ENCODE peak calls at places on chromosomes 6 and 20, in nine cellular contexts. A is endodermal cell, J is tibial nerve, O is A549, R is upper lobe of right lung, B is fibroblast of lung, G is AG04449, Q is dorsolateral prefrontal cortex, M is cardiac fibroblast. N is an unnamed sample.

GRCh38 chr20:23035731-23036130 is 619 bp downstream of the SSTR4 start:
- DNase-seq in A (no peak), J (no peak), O (no peak), R (no peak), B (no peak), G (no peak), Q (no peak), M (no peak), N (no peak)

GRCh38 chr6:37544530-37544929 is 44.8 kb upstream of the CCDC167 start:
- DNase-seq in A (no peak), J (no peak), O (no peak), R (no peak), B (no peak), G (no peak), Q (no peak), M (no peak), N (no peak)

GRCh38 chr6:31965700-31966099 is 6.2 kb downstream of the DXO start:
- DNase-seq in A (no peak), J (no peak), O (no peak), R (no peak), B (no peak), G (no peak), Q (no peak), M (no peak), N (no peak)

GRCh38 chr6:125512621-125513020 is 210.9 kb upstream of the HDDC2 start:
- DNase-seq in A (no peak), J (no peak), O (peak; percentile 5), R (no peak), B (no peak), G (no peak), Q (no peak), M (peak; percentile 11), N (no peak)

GRCh38 chr20:56420940-56421688 is 9.1 kb downstream of the CASS4 start:
- DNase-seq in A (no peak), J (no peak), O (no peak), R (no peak), B (no peak), G (no peak), Q (no peak), M (no peak), N (no peak)

GRCh38 chr20:20083796-20084195 is 31.5 kb downstream of the CFAP61 start:
- DNase-seq in A (no peak), J (no peak), O (peak; percentile 39), R (no peak), B (peak; percentile 20), G (no peak), Q (no peak), M (peak; percentile 51), N (no peak)

GRCh38 chr20:34942301-34942700 is 13.3 kb downstream of the GSS start:
- DNase-seq in A (no peak), J (no peak), O (no peak), R (no peak), B (no peak), G (no peak), Q (no peak), M (no peak), N (no peak)

GRCh38 chr20:53716385-53716784 is 122.7 kb upstream of the ZNF217 start:
- DNase-seq in A (no peak), J (no peak), O (no peak), R (no peak), B (no peak), G (no peak), Q (no peak), M (no peak), N (no peak)

GRCh38 chr20:51104960-51105460 is 82.1 kb upstream of the KCNG1 start:
- DNase-seq in A (no peak), J (no peak), O (no peak), R (no peak), B (no peak), G (peak; percentile 3), Q (no peak), M (peak; percentile 17), N (no peak)

GRCh38 chr20:24160563-24161355 is 172.2 kb upstream of the GGTLC1 start:
- DNase-seq in A (peak; percentile 84), J (no peak), O (peak; percentile 61), R (no peak), B (peak; percentile 76), G (peak; percentile 37), Q (peak; percentile 74), M (peak; percentile 73), N (peak; percentile 2)

GRCh38 chr6:137808191-137808590 is 58.9 kb upstream of the TNFAIP3 start:
- DNase-seq in A (no peak), J (no peak), O (peak; percentile 19), R (no peak), B (peak; percentile 76), G (no peak), Q (no peak), M (peak; percentile 94), N (no peak)

GRCh38 chr6:3001773-3002293 is 2.1 kb downstream of the NQO2 start:
- DNase-seq in A (peak; percentile 65), J (no peak), O (peak; percentile 88), R (no peak), B (peak; percentile 70), G (no peak), Q (no peak), M (peak; percentile 90), N (no peak)

DNA sequence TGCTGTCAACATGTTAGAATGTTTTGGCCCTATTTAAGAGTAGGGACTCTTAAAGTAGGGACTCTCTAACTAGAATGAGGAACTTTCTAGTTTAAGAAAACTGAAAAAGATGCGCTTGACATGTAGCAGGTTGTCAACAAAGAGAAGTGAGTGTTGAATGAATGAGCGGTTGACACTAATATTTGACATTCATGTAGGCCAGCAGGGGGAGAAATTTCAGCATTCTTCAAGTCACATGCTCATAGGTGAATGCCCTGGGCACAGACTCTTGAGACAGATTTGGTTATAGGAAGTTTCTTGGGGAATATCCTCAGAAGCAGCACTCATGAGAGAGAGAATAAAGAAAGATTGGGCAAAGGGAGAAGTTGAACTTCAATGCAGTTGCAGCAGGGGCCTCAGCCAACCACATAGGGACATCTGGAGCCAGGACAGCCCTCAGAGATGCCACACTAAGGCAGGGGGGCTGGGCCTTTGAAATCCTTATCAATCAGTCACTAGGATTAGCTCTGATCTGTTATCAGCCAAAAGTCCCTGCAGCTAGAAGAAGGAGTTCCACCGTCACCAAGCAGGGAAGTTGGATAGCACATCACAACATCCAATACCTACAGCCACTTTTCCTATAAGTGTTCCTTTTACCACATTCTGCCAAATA is 145.1 kb upstream of the FKBP1C start:
- DNase-seq in A (peak; percentile 70), J (no peak), O (peak; percentile 47), R (no peak), B (no peak), G (no peak), Q (no peak), M (no peak), N (no peak)
- TF ChIP-seq CTCF in A (peak; percentile 71), J (no peak), O (peak; percentile 33), R (peak; percentile 29), B (no peak), G (no peak), Q (no peak), M (no peak), N (no peak)

DNA sequence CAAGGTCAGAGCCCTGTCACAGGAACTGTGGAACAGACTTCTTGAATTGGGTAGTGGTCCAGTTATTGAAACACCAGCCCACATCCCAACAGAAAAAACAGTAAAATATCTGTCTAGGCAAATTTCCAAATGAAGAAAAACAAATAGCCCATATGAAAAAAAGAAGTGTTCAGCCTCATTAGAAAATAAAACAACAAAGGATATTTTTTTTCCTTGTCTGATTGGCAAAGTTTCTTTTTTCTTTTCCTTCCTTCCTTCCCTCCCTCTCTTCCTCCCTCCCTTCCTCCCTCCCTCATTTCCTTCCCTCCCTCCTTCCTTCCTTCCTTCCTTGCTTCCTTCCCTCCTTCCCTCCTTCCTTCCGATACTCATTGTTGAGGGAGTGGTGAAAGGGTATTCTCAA is 20.6 kb upstream of the RIMS4 start:
- DNase-seq in A (no peak), J (no peak), O (no peak), R (no peak), B (no peak), G (no peak), Q (no peak), M (no peak), N (no peak)
- H3K4me3 ChIP-seq in A (no peak overlapping the region), J (no peak overlapping the region), O (no peak overlapping the region), R (no peak overlapping the region), B (no peak overlapping the region), G (no peak overlapping the region), Q (no peak overlapping the region), M (no peak overlapping the region), N (no peak overlapping the region)

GRCh38 chr20:44271915-44272663 is 25.0 kb downstream of the GDAP1L1 start:
- DNase-seq in A (peak; percentile 90), J (no peak), O (no peak), R (no peak), B (no peak), G (no peak), Q (no peak), M (no peak), N (no peak)
- TF ChIP-seq CTCF in A (peak; percentile 79), J (no peak), O (peak; percentile 12), R (peak; percentile 5), B (no peak), G (no peak), Q (no peak), M (peak; percentile 22), N (peak; percentile 38)

GRCh38 chr20:25744261-25744660 is 47.6 kb upstream of the ZNF337 start:
- DNase-seq in A (no peak), J (no peak), O (no peak), R (no peak), B (no peak), G (no peak), Q (no peak), M (no peak), N (no peak)

GRCh38 chr20:25741088-25741487 is 44.4 kb upstream of the ZNF337 start:
- DNase-seq in A (no peak), J (no peak), O (no peak), R (no peak), B (no peak), G (no peak), Q (no peak), M (no peak), N (no peak)

GRCh38 chr20:25745100-25745499 is 48.4 kb upstream of the ZNF337 start:
- DNase-seq in A (no peak), J (no peak), O (no peak), R (no peak), B (no peak), G (no peak), Q (no peak), M (no peak), N (no peak)

GRCh38 chr20:25738198-25738597 is 41.5 kb upstream of the ZNF337 start:
- DNase-seq in A (no peak), J (no peak), O (no peak), R (no peak), B (peak; percentile 23), G (peak; percentile 44), Q (no peak), M (peak; percentile 61), N (no peak)

DNA sequence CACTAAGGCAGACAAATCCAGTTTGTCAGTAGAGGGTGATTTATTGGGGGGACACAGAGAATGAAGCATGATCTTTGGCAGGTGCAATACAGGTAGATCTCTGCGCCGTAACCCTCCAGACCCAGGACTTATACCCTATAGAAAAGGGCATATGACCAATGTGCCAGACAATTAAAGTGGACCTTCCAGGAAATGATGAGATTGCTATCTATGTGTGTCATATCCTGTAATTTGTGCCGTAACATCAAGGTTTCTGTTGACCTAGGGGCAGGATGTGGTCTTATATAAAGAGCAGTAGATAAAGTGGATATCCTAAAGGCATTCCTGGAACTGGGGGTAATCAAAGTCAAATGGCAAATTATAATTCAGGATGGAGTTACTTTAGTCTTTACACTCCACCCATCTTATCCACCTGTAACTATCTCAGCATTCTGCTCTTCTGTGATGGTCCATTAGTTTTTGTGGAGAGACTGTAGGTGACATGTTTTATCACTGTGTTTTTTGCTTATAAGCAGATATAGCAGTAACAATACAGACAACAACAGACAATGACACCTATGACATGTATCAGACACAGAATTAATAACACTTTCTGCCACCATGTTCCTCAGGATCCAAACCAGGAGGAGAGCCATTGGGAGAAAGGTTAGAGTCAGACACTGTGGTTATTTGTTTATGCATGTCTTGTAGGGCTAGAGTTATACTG is 43.1 kb upstream of the ZNF337 start:
- DNase-seq in A (no peak), J (no peak), O (no peak), R (no peak), B (peak; percentile 4), G (no peak), Q (no peak), M (peak; percentile 33), N (no peak)
- H3K4me3 ChIP-seq in A (no peak overlapping the region), J (no peak overlapping the region), O (no peak overlapping the region), R (no peak overlapping the region), B (no peak overlapping the region), G (no peak overlapping the region), Q (no peak overlapping the region), M (no peak overlapping the region), N (no peak overlapping the region)